ENCODE peak calls at places on chromosomes 3 and 15, in four cellular contexts. P, M, S and U are unnamed samples.

GRCh38 chr15:64285871-64286270 is 70.1 kb downstream of the CSNK1G1 start:
- DNase-seq in P (no peak), M (no peak), S (no peak), U (no peak)

GRCh38 chr3:55570361-55570760 is 83.3 kb upstream of the WNT5A start:
- DNase-seq in P (no peak), M (no peak), S (no peak), U (no peak)

GRCh38 chr15:66369773-66370651 is 13.5 kb upstream of the TIPIN start:
- DNase-seq in P (peak), M (peak), S (no peak), U (peak)

GRCh38 chr15:89444855-89445254 is 51.5 kb downstream of the RHCG start:
- DNase-seq in P (no peak), M (no peak), S (no peak), U (no peak)

GRCh38 chr3:123841476-123842238 is 42.5 kb downstream of the MYLK start:
- DNase-seq in P (no peak), M (no peak), S (peak), U (no peak)

GRCh38 chr15:82100116-82100795 is 54.4 kb upstream of the MEX3B start:
- DNase-seq in P (no peak), M (no peak), S (no peak), U (no peak)

GRCh38 chr3:13593615-13594014 is 44.7 kb downstream of the FBLN2 start:
- DNase-seq in P (no peak), M (no peak), S (no peak), U (no peak)

GRCh38 chr3:157443873-157444770 is 7.5 kb downstream of the PTX3 start:
- DNase-seq in P (no peak), M (no peak), S (no peak), U (no peak)

GRCh38 chr3:136250862-136251460 is 821 bp downstream of the PCCB start:
- DNase-seq in P (peak), M (peak), S (peak), U (peak)

GRCh38 chr3:155675094-155675493 is 69.8 kb downstream of the PLCH1 start:
- DNase-seq in P (no peak), M (no peak), S (no peak), U (no peak)

GRCh38 chr3:180325533-180325932 is 276.4 kb upstream of the TTC14 start:
- DNase-seq in P (no peak), M (no peak), S (no peak), U (no peak)

GRCh38 chr3:69838696-69839515 is 99.6 kb downstream of the MITF start:
- DNase-seq in P (no peak), M (no peak), S (no peak), U (no peak)

GRCh38 chr3:66499881-66500574 is 794 bp downstream of the LRIG1 start:
- DNase-seq in P (peak), M (peak), S (no peak), U (peak)

GRCh38 chr3:127894461-127894860 is 20.6 kb upstream of the KBTBD12 start:
- DNase-seq in P (no peak), M (no peak), S (peak), U (no peak)

GRCh38 chr15:73156431-73157191 is 104.3 kb downstream of the NEO1 start:
- DNase-seq in P (no peak), M (no peak), S (no peak), U (no peak)

GRCh38 chr3:48268936-48269551 is 28.1 kb downstream of the ZNF589 start:
- DNase-seq in P (no peak), M (no peak), S (no peak), U (no peak)

GRCh38 chr3:107525954-107526305 is 3.2 kb downstream of the BBX start:
- DNase-seq in P (no peak), M (no peak), S (no peak), U (no peak)

GRCh38 chr3:55636300-55637195 is 149.4 kb upstream of the WNT5A start:
- DNase-seq in P (no peak), M (no peak), S (no peak), U (no peak)

GRCh38 chr3:64888165-64888564 is 200.4 kb upstream of the ADAMTS9 start:
- DNase-seq in P (no peak), M (no peak), S (no peak), U (no peak)

GRCh38 chr3:19070325-19070724 is 78.0 kb upstream of the KCNH8 start:
- DNase-seq in P (no peak), M (no peak), S (no peak), U (no peak)

GRCh38 chr15:41010335-41010734 is 57.1 kb downstream of the CHAC1 start:
- DNase-seq in P (no peak), M (no peak), S (no peak), U (no peak)

GRCh38 chr15:41013698-41014414 is 60.6 kb downstream of the CHAC1 start:
- DNase-seq in P (no peak), M (peak), S (no peak), U (peak)

GRCh38 chr15:41006479-41006878 is 53.2 kb downstream of the CHAC1 start:
- DNase-seq in P (no peak), M (no peak), S (no peak), U (no peak)

GRCh38 chr15:41017051-41017735 is 63.9 kb downstream of the CHAC1 start:
- DNase-seq in P (no peak), M (no peak), S (no peak), U (no peak)

DNA sequence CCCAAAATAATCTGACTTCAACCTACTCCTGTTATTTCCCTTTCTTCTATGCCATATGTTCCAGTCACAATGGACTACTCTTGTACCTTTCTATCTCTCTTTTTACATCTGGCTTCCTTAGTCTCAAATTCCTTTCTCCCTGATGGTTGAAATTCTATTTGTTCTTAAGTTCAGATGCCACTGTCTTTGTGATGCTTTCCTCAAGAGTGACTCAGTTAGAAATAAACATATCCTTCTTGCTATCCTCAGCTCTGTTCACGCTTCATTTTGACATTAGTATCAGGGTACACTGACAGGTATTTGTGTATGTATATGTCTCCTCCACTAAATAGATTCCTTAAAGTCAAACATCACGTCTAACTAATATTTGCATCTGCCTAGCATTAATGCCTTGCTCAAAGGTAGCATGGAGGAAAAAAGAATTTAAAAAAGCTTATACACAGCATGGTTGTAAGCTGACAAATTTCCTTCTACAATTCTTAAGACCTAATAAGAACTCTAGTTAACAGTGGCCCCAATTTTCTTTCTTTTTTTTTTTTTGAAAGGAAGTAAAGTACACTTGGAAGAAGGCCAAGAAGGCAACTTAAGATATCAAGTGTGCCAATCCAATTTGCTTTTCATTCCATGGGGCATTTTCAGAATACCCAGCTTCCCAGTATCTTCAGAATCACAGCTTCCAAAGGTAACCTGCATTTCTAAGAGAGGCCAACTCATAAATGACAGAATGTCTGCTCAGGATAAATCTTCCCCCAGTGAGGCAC is 58.0 kb downstream of the CHAC1 start:
- DNase-seq in P (no peak), M (no peak), S (no peak), U (no peak)
- TF ChIP-seq CTCF in P (no peak), M (no peak), S (no peak), U (no peak)

DNA sequence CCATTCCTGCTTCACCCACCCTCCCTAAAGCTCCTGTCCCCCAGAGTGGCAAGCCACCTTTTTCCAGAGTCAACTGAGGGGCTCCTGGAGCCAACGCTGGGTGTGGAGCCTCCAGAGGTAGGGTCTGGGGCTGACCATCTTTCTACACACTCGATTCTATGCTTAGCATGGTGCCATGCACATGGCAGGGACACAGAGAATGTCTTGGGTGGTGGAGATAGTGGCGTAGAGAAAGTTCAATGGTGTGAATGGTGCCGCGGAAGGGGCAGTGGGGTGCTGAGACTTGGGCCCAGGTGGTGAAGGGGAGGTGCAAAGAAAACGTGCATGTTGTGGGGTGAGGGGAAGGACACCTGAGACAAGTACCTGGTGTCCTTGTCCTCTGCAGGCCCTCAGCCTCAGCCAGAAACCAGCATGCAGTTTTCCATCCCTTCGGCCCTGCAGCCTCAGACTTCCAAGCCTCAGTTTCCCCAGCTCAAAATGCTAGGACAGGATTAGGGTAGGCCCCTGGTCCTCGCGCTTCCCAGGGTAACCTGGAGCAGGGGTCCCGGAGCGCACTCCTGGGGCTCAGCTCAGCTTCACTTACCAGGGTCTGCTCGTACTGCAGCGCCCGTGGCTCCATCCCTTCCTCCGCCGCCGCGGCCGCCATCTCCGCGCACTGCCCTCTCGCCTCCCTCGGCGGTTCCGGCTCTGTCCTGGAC is 422 bp downstream of the CLCN2 start:
- DNase-seq in P (no peak), M (no peak), S (no peak), U (no peak)
- TF ChIP-seq CTCF in P (no peak), M (no peak), S (no peak), U (no peak)

GRCh38 chr15:85336870-85337269 is 43.5 kb upstream of the AKAP13 start:
- DNase-seq in P (no peak), M (no peak), S (no peak), U (no peak)

GRCh38 chr15:85334241-85334640 is 46.2 kb upstream of the AKAP13 start:
- DNase-seq in P (no peak), M (no peak), S (no peak), U (no peak)

GRCh38 chr15:85335193-85335939 is 45.0 kb upstream of the AKAP13 start:
- DNase-seq in P (peak), M (no peak), S (no peak), U (no peak)

GRCh38 chr15:85339976-85340665 is 40.3 kb upstream of the AKAP13 start:
- DNase-seq in P (no peak), M (no peak), S (peak), U (no peak)

DNA sequence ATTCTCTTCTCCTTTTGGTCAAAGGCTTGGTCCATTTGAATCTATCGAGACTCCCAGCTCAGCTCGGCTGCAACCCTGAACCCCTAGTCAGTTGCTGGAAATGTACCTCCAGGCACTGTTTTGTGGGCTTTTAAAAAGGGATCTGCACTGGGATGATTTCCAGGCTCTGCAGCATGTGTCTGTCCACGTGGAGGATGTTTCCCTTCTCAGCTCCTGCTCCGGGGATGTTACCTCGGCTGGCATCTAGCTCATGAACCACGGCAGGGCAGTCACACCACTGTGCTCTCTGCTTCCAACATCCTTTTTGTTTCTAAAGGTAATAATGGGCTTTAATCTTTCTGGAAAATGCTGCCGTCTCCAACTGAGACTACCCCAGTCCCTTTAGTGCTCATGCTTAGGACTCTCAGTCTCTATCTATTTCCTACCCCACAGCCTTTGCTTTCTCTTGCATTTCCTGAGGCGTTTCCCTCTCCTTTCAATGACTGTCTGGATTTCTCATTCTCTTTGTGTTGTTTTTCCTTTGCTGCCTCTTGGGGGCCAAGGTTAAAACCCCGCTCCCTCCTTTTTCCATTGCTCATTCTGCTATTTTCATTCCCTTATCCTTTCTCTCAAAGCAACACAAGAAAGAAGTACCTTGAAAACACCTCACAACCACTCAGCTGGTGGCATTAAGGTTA is 42.9 kb upstream of the AKAP13 start:
- DNase-seq in P (peak), M (no peak), S (no peak), U (no peak)
- TF ChIP-seq CTCF in P (no peak), M (no peak), S (no peak), U (no peak)

GRCh38 chr3:139774570-139775302 is 97.0 kb upstream of the NMNAT3 start:
- DNase-seq in P (no peak), M (no peak), S (no peak), U (no peak)
- TF ChIP-seq CTCF in P (no peak), M (no peak), S (no peak), U (no peak)

DNA sequence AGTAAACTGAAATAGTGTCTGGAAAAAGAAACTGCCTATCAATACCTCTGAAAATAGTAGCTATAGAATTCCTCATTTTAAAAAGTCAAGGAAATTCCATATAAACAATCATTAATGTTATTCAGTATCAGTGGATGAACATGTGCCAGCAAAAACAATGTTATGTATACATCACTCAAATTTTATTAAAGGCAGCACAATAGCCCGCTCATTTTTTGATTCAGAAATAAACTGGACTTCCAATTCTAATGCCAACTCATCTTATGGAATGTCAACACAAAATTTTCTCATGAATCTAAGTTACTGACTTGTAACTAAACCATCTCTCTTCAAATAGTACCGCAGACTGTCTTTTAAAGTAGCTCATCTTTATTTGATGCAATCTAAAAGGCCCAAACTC is 19.0 kb downstream of the THBS1 start:
- DNase-seq in P (no peak), M (no peak), S (peak), U (no peak)
- TF ChIP-seq CTCF in P (no peak), M (no peak), S (no peak), U (no peak)

DNA sequence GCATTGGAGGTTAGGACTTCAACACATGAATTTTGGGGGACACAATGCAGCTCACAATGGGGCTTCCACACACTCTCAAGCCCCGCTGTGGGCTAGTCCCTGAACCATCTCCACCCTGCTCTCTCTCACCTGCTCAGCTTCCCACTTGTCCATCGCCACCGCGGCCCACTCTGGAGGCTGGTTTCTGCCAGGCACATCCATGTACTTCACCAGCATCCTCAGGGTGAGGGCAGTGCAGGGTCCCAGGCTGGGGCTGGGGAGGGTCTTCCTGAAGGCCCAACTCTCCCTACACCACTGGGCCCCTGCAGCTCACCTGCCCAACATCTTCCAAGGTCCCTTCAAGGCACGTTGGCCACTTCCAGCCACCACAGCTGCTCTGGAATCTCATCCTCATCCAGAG is 46.4 kb downstream of the KLF15 start:
- DNase-seq in P (no peak), M (no peak), S (no peak), U (no peak)
- TF ChIP-seq CTCF in P (no peak), M (no peak), S (no peak), U (no peak)

GRCh38 chr15:35195649-35196048 is 110.6 kb upstream of the NANOGP8 start:
- DNase-seq in P (no peak), M (no peak), S (no peak), U (no peak)
- TF ChIP-seq CTCF in P (no peak), M (no peak), S (no peak), U (no peak)